ENCODE peak calls at places on chromosomes 7 and 10, in four cellular contexts. K, Q, V and I are unnamed samples.

GRCh38 chr7:5822742-5823503 is 41.5 kb upstream of the RNF216 start:
- DNase-seq in K (peak), Q (peak), V (peak), I (peak)

GRCh38 chr10:71978988-71979691 is 14.9 kb downstream of the CHST3 start:
- DNase-seq in K (no peak), V (no peak), Q (no peak), I (no peak)

GRCh38 chr7:28729276-28729675 is 228.9 kb downstream of the TRIL start:
- DNase-seq in V (no peak), K (no peak), Q (no peak), I (no peak)

GRCh38 chr7:3461923-3462322 is 160.9 kb downstream of the SDK1 start:
- DNase-seq in K (no peak), V (no peak), Q (no peak), I (no peak)

GRCh38 chr7:29113384-29114102 is 32.8 kb downstream of the CPVL start:
- DNase-seq in Q (peak), K (no peak), V (no peak), I (no peak)

GRCh38 chr10:1050145-1050544 is 1.2 kb upstream of the IDI1 start:
- DNase-seq in Q (no peak), K (no peak), V (no peak), I (peak)

GRCh38 chr10:1487288-1487687 is 250.0 kb downstream of the ADARB2 start:
- DNase-seq in K (no peak), Q (no peak), V (no peak), I (no peak)

GRCh38 chr7:139675127-139676110 is 102.4 kb downstream of the HIPK2 start:
- DNase-seq in K (no peak), Q (no peak), V (no peak), I (no peak)

GRCh38 chr10:10489086-10489485 is 528.6 kb upstream of the CELF2 start:
- DNase-seq in K (no peak), Q (no peak), V (no peak), I (no peak)

GRCh38 chr10:955127-955819 is 23.8 kb upstream of the LARP4B start:
- DNase-seq in K (no peak), Q (no peak), V (no peak), I (no peak)

GRCh38 chr7:5469375-5470166 is 45.9 kb upstream of the TNRC18 start:
- DNase-seq in V (no peak), K (no peak), Q (no peak), I (no peak)

GRCh38 chr10:73246322-73246782 is 703 bp downstream of the DNAJC9 start:
- DNase-seq in K (no peak), V (no peak), Q (no peak), I (no peak)

GRCh38 chr7:20197837-20198236 is 19.3 kb downstream of the MACC1 start:
- DNase-seq in K (peak), V (no peak), Q (peak), I (peak)

GRCh38 chr10:25084447-25084846 is 68.0 kb downstream of the THNSL1 start:
- DNase-seq in V (no peak), K (no peak), Q (no peak), I (no peak)

GRCh38 chr7:12728192-12728538 is 40.7 kb downstream of the ARL4A start:
- DNase-seq in Q (no peak), V (no peak), K (no peak), I (no peak)

GRCh38 chr7:70097639-70098038 is 499.4 kb downstream of the AUTS2 start:
- DNase-seq in V (no peak), K (no peak), Q (no peak), I (no peak)

GRCh38 chr7:120554960-120555571 is 282.1 kb downstream of the KCND2 start:
- DNase-seq in K (peak), Q (peak), V (peak), I (peak)

GRCh38 chr10:5958077-5958476 is 19.3 kb downstream of the IL15RA start:
- DNase-seq in Q (no peak), K (no peak), V (no peak), I (no peak)

GRCh38 chr10:88389456-88389855 is 193.7 kb downstream of the RNLS start:
- DNase-seq in V (peak), K (no peak), Q (no peak), I (peak)

GRCh38 chr10:52744057-52744819 is 28.3 kb downstream of the MBL2 start:
- DNase-seq in Q (no peak), V (no peak), K (no peak), I (no peak)

GRCh38 chr7:152608656-152609055 is 67.3 kb downstream of the XRCC2 start:
- DNase-seq in V (no peak), K (no peak), Q (no peak), I (no peak)

DNA sequence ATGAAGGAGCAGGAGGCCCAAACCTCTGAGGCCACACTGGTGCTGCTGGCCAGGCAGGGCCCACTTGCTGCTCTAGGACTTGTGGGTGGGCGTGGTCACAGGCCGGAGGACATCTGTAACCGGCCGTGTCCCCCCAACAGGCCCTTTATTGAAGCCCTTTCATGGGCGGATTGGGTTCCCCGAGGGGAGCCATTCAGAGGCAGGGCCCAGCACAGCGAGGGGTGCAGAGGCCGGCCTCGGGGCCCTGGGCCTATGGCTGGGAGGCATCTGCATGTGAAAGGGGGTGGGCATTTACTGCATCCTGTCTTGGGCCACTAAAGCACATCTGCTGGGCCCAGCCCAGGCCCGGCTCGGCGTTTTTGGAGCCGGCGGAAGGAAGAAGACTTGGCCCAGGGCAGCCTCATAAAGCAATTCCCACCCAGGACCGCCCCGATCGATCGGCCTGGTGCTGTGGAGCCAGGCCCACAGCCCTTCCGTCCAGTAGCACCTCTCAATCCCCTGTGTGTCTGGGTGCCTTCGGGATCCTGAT is 8.4 kb downstream of the LHPP start:
- DNase-seq in Q (peak), V (no peak), K (no peak), I (no peak)
- TF ChIP-seq USF1 in Q (peak), V (no peak), K (no peak), I (no peak)

DNA sequence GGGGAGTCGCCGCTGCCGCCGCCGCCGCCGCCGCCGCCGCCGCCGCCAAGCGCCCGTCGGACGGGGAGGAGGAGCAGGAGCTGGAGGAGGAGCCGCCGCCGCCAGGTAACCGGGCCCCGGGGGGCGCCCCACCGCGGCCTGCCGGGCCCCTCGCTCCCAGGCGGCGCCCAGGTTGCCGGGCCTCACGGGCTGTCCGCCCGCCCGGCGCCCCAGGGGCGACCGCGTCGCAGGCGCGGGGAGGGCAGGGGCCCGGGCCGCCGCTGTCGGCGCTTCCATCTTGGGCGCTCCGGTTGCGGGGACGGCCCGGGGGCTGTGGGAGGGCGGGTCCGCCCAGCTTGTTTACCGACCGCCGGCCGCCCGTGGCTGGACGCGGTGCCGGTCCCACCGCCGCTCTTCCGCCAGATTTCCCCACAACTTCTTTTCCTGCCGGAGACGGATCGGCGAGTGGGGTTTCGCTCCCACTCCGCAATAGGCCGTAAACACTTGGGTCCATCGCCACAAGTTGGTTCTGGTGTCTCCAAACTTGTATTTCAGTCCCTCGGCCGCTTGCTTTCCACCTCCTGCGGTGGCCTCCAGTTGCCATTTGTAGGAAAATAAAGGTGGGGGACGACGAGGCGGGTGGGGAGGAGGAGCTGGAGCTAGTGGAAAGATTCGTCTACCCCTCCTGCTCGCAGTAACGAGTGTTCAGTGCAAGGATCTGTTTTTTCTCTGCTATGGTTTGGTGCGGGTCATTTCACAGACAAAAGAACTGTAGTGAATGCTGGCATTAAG is 24.6 kb upstream of the ZRANB1 start:
- DNase-seq in K (peak), Q (peak), V (no peak), I (peak)
- TF ChIP-seq USF1 in K (no peak), Q (no peak), V (no peak), I (no peak)

GRCh38 chr7:159026271-159027047 is 118.2 kb downstream of the VIPR2 start:
- DNase-seq in V (no peak), K (no peak), Q (no peak), I (no peak)
- TF ChIP-seq USF1 in V (no peak), K (no peak), Q (no peak), I (no peak)

GRCh38 chr7:116139007-116139406 is 71.3 kb upstream of the TES start:
- DNase-seq in K (no peak), Q (no peak), V (no peak), I (no peak)
- TF ChIP-seq USF1 in K (no peak), Q (no peak), V (no peak), I (no peak)

DNA sequence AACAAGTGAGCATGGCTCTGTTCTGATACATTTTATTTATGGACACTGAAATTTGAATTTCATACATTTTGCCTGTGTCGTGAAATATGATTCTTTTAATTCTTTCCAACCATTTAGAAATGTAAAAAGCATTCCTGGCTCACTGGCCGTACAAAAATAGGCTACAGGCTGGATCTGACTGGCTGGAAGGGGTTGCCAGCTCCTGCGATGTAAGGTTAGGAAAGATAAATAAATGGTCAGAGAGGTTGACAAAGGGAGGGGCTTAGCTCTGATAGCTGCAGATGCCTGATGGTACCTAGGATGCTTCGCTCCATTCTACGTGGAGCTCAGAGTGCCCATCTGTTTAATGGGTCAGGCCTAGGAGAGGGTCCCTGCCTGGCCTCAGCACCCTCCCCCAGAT is 3.4 kb downstream of the ADCYAP1R1 start:
- DNase-seq in V (no peak), K (no peak), Q (no peak), I (no peak)
- TF ChIP-seq USF1 in V (no peak), K (no peak), Q (no peak), I (no peak)

GRCh38 chr10:121532465-121532864 is 65.8 kb downstream of the FGFR2 start:
- DNase-seq in V (no peak), Q (no peak), K (no peak), I (no peak)
- TF ChIP-seq USF1 in V (no peak), Q (no peak), K (no peak), I (no peak)

GRCh38 chr10:16843252-16843870 is 26.1 kb upstream of the RSU1 start:
- DNase-seq in K (peak), Q (no peak), V (peak), I (peak)
- TF ChIP-seq USF1 in K (no peak), Q (no peak), V (no peak), I (no peak)

GRCh38 chr7:33111614-33112013 is 2.4 kb upstream of the RP9 start:
- DNase-seq in K (no peak), V (no peak), Q (no peak), I (no peak)

GRCh38 chr7:33109758-33110238 is 594 bp upstream of the RP9 start:
- DNase-seq in V (no peak), K (peak), Q (no peak), I (no peak)

GRCh38 chr7:33107136-33108066 is 1.8 kb downstream of the RP9 start:
- DNase-seq in Q (peak), K (peak), V (no peak), I (no peak)

GRCh38 chr7:33108931-33109757 is at the start of gene RP9:
- DNase-seq in V (no peak), K (peak), Q (peak), I (peak)

GRCh38 chr7:33108591-33108930 is 643 bp downstream of the RP9 start:
- DNase-seq in Q (no peak), K (peak), V (no peak), I (no peak)
- TF ChIP-seq USF1 in Q (no peak), K (no peak), V (no peak), I (no peak)

GRCh38 chr10:75210193-75211006 is at the start of gene VDAC2:
- DNase-seq in K (peak), V (peak), Q (peak), I (peak)

GRCh38 chr10:75207868-75208167 is 2.8 kb upstream of the VDAC2 start:
- DNase-seq in V (no peak), Q (no peak), K (no peak), I (no peak)

GRCh38 chr10:75209325-75210192 is 1.0 kb upstream of the VDAC2 start:
- DNase-seq in Q (no peak), V (peak), K (peak), I (peak)

GRCh38 chr10:75208177-75208576 is 2.4 kb upstream of the VDAC2 start:
- DNase-seq in K (no peak), Q (no peak), V (no peak), I (peak)

GRCh38 chr10:75211007-75211735 is 575 bp downstream of the VDAC2 start:
- DNase-seq in K (peak), Q (no peak), V (no peak), I (peak)
- TF ChIP-seq USF1 in K (no peak), Q (no peak), V (no peak), I (no peak)